ENCODE peak calls at places on chromosomes 12 and 14, in ten cellular contexts. Y is HepG2, R is IMR-90, A is sigmoid colon, T is stomach, O is transverse colon, I is heart left ventricle, P is adrenal gland, K is tibial nerve, D is gastrocnemius medialis. J is an unnamed sample. For H3K4me1 and H3K36me3, the result is how much of the 10 kb centered on the place peaks cover.

GRCh38 chr14:64235652-64236640 is 58.2 kb downstream of the ESR2 start:
- DNase-seq in A (no peak), D (no peak), K (no peak), Y (no peak), O (peak), P (peak), I (no peak), R (no peak), T (no peak), J (no peak)

GRCh38 chr12:101459642-101460346 is 15.3 kb upstream of the SPIC start:
- DNase-seq in Y (peak), K (peak), D (peak), P (no peak), I (no peak), O (peak), A (no peak), T (peak), R (peak), J (no peak)

GRCh38 chr12:24378548-24379011 is 429.1 kb upstream of the SOX5 start:
- DNase-seq in P (no peak), D (no peak), Y (no peak), O (no peak), T (no peak), A (no peak), I (no peak), R (peak), K (no peak), J (no peak)

GRCh38 chr12:88553941-88554658 is 26.2 kb downstream of the KITLG start:
- DNase-seq in A (no peak), O (no peak), T (no peak), I (no peak), R (peak), K (no peak), D (no peak), P (no peak), Y (peak), J (no peak)

GRCh38 chr12:3122841-3123678 is 45.9 kb downstream of the TSPAN9 start:
- DNase-seq in P (peak), D (peak), I (peak), Y (no peak), O (no peak), K (no peak), T (no peak), R (peak), A (no peak), J (no peak)

GRCh38 chr12:89786177-89786810 is 77.7 kb upstream of the ATP2B1 start:
- DNase-seq in P (no peak), O (no peak), D (no peak), Y (no peak), R (no peak), I (no peak), A (no peak), T (no peak), K (no peak), J (no peak)

GRCh38 chr14:51972566-51972965 is 16.8 kb upstream of the RTRAF start:
- DNase-seq in P (no peak), O (no peak), D (no peak), T (no peak), I (no peak), Y (no peak), K (no peak), R (peak), A (no peak), J (no peak)

GRCh38 chr12:111596985-111597730 is 2.0 kb downstream of the ATXN2 start:
- DNase-seq in D (peak), A (peak), T (peak), O (peak), R (peak), I (peak), Y (peak), K (peak), P (peak), J (peak)

GRCh38 chr12:40034712-40035111 is 71.2 kb downstream of the SLC2A13 start:
- DNase-seq in A (no peak), K (no peak), D (no peak), O (no peak), T (no peak), I (no peak), Y (no peak), P (no peak), R (peak), J (no peak)

GRCh38 chr12:92158711-92159534 is 13.3 kb upstream of the BTG1 start:
- DNase-seq in D (no peak), R (no peak), I (no peak), P (no peak), T (no peak), Y (no peak), O (no peak), A (no peak), K (no peak), J (no peak)

GRCh38 chr12:13666806-13667205 is 314.6 kb downstream of the GRIN2B start:
- DNase-seq in R (no peak), O (no peak), Y (no peak), D (no peak), K (no peak), I (no peak), P (no peak), T (no peak), A (no peak), J (no peak)

GRCh38 chr12:68400231-68400829 is 68.2 kb upstream of the MDM1 start:
- DNase-seq in A (no peak), I (no peak), P (no peak), K (no peak), R (no peak), T (no peak), O (no peak), Y (no peak), D (no peak), J (no peak)

GRCh38 chr12:22276846-22277245 is 57.7 kb downstream of the ST8SIA1 start:
- DNase-seq in K (no peak), R (no peak), D (no peak), T (no peak), Y (no peak), I (no peak), O (no peak), P (no peak), A (no peak), J (no peak)

GRCh38 chr14:102699416-102700110 is 77.7 kb upstream of the TRAF3 start:
- DNase-seq in R (peak), I (no peak), D (no peak), T (no peak), A (no peak), O (no peak), K (no peak), P (no peak), Y (no peak), J (no peak)

GRCh38 chr12:19750116-19750644 is 310.9 kb downstream of the AEBP2 start:
- DNase-seq in O (no peak), T (no peak), R (no peak), A (no peak), Y (no peak), P (no peak), I (no peak), D (no peak), K (no peak), J (no peak)

GRCh38 chr12:10304161-10304574 is 3.5 kb upstream of the KLRD1 start:
- DNase-seq in R (peak), O (no peak), T (no peak), P (no peak), Y (no peak), A (no peak), K (no peak), D (no peak), I (no peak), J (no peak)

GRCh38 chr14:30655124-30655523 is 33.0 kb downstream of the SCFD1 start:
- DNase-seq in D (no peak), K (no peak), R (peak), T (no peak), A (no peak), I (no peak), O (no peak), P (no peak), Y (no peak), J (no peak)

GRCh38 chr12:126685636-126686035 is 1581.3 kb upstream of the TMEM132C start:
- DNase-seq in I (no peak), A (no peak), K (no peak), R (no peak), T (no peak), P (no peak), O (no peak), Y (no peak), D (no peak), J (no peak)

GRCh38 chr12:127125607-127126259 is 1141.2 kb upstream of the TMEM132C start:
- DNase-seq in T (no peak), I (no peak), D (no peak), K (no peak), P (no peak), R (peak), Y (no peak), A (no peak), O (peak), J (no peak)

GRCh38 chr12:31959051-31959700 is at the start of gene RESF1:
- DNase-seq in R (peak), K (peak), P (peak), Y (peak), A (peak), T (peak), D (peak), I (peak), O (peak), J (peak)

GRCh38 chr12:11642785-11643184 is 6.7 kb upstream of the ETV6 start:
- DNase-seq in P (no peak), O (no peak), T (no peak), R (no peak), A (no peak), K (no peak), I (no peak), Y (no peak), D (no peak), J (no peak)

GRCh38 chr12:53182836-53183235 is 2.1 kb upstream of the CSAD start:
- DNase-seq in P (no peak), O (no peak), I (no peak), D (no peak), T (no peak), Y (no peak), R (no peak), A (no peak), K (no peak), J (peak)

GRCh38 chr12:132226604-132227003 is 82.3 kb downstream of the NOC4L start:
- DNase-seq in Y (no peak), R (no peak), A (peak), D (no peak), T (no peak), I (no peak), K (no peak), O (no peak), P (no peak), J (no peak)
- H3K4me1 ChIP-seq in Y (under half), R (under half), A (under half), D (under half), T (under half), I (under half), K (under half), O (under half), P (under half), J (under half)

DNA sequence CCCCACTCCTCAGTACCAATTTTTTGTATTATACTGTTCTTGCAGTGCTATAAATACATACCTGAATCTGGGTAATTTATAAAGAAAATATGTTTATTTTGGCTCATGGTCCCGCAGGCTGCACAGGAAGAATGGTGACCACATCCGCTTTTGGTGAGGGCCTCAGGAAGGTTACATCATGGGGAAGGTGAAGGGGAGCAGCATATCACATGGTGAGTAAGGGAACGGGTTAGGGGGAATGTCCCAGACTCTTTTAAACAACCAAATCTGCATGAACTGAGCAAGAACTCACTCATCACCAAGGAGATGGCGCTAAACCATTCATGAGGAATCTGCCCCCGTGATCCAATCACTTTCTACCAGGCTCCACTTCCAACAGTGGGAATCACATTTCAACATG is 40.0 kb downstream of the OSBPL8 start:
- DNase-seq in K (no peak), A (no peak), O (no peak), Y (no peak), R (no peak), P (no peak), D (no peak), T (no peak), I (no peak), J (no peak)
- H3K36me3 ChIP-seq in K (under half), A (under half), O (under half), Y (under half), R (under half), P (under half), D (under half), T (under half), I (under half), J (under half)

DNA sequence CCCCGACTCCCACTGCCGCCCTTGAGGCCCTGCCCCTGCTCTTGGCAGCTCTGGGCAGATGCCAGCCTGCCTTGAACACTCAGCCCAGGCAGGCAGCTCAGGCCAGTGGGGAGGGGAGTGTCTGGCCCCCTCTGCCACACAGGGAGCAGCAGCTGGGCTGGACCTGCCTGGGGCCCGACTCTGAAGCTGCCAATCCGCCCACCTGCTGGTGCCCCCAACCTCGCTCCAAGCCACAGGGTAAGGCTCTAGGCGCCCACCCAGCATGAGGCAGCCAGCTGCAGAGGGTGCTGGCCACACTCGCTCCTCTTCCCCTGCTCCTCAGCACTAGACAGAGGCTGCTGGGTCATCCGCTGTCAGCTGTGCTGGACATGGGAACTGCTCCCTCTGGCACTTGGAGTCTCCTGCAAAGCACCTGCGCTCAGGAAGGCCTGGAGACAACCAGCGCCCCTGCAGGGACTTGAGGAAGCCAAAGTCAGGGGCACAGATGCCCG is 24.7 kb upstream of the NUDT14 start:
- DNase-seq in K (no peak), A (no peak), R (no peak), D (no peak), I (peak), P (peak), T (peak), O (no peak), Y (no peak), J (no peak)
- TF ChIP-seq POLR2A in K (no peak), A (no peak), R (no peak), D (no peak), I (no peak), P (no peak), T (no peak), O (no peak), Y (no peak), J (no peak)

DNA sequence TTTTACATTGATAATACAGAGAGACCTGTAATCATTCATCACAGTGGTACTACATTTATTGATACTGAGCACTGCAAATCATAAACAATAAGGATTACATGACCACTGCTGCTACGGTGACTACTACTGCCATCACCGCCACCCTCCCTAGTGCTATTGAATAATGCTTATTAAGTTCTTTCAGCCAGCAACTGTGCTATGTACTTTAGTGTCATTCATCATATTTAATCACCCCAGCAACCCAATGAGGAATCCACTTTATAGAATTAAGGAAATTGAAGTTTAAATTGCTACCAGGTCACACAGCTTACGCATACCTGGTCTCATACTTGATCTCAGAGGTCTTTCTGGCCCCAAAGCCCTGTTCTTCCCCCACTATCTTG is 112.2 kb downstream of the HMGA2 start:
- DNase-seq in A (no peak), I (no peak), T (no peak), Y (no peak), P (no peak), R (no peak), D (no peak), O (no peak), K (no peak), J (no peak)
- H3K4me1 ChIP-seq in A (under half), I (under half), T (under half), Y (half or more), P (under half), R (under half), D (under half), O (under half), K (under half), J (under half)

GRCh38 chr14:21233457-21234076 is 35.7 kb downstream of the HNRNPC start:
- DNase-seq in D (no peak), T (no peak), P (no peak), A (no peak), K (no peak), R (no peak), O (no peak), Y (peak), I (no peak), J (no peak)
- H3K36me3 ChIP-seq in D (under half), T (half or more), P (under half), A (under half), K (half or more), R (under half), O (under half), Y (half or more), I (half or more), J (under half)

GRCh38 chr12:124327362-124328043 is 32.6 kb downstream of the RFLNA start:
- DNase-seq in O (no peak), P (no peak), I (peak), K (no peak), D (peak), R (no peak), T (no peak), Y (no peak), A (no peak), J (no peak)
- TF ChIP-seq POLR2A in O (no peak), P (no peak), I (no peak), K (no peak), D (no peak), R (no peak), T (no peak), Y (no peak), A (no peak), J (no peak)

J was measured in right lobe of liver.